ENCODE peak calls at places on chromosome 14, in eight cellular contexts. I is CD8-positive, alpha-beta T cell; J is WERI-Rb-1; N is kidney epithelial cell; D is astrocyte of the spinal cord; B is fibroblast of lung; U is right lobe of liver; K is upper lobe of right lung. Z is an unnamed sample.

GRCh38 chr14:31025335-31026075 is at the start of gene AP4S1:
- DNase-seq in K (peak), U (peak), B (peak), J (peak), I (peak), N (no peak), D (peak), Z (no peak)

GRCh38 chr14:90661881-90662280 is 154.3 kb downstream of the TTC7B start:
- DNase-seq in J (no peak), U (no peak), I (no peak), N (no peak), K (peak), D (no peak), B (no peak), Z (no peak)

GRCh38 chr14:22002860-22003284 is 329.3 kb upstream of the OR4E1 start:
- DNase-seq in U (no peak), I (peak), J (no peak), D (no peak), N (no peak), B (no peak), K (no peak), Z (no peak)

GRCh38 chr14:99320105-99320572 is 48.1 kb upstream of the BCL11B start:
- DNase-seq in U (no peak), K (peak), J (peak), I (peak), B (peak), D (peak), N (peak), Z (no peak)

GRCh38 chr14:71287567-71287966 is 380.3 kb downstream of the PCNX1 start:
- DNase-seq in D (no peak), J (no peak), U (no peak), B (no peak), K (no peak), I (no peak), N (no peak), Z (no peak)

GRCh38 chr14:54845616-54846015 is 57.0 kb downstream of the GCH1 start:
- DNase-seq in K (no peak), B (peak), J (no peak), D (no peak), N (no peak), U (no peak), I (no peak), Z (no peak)

GRCh38 chr14:42222924-42223471 is 616.3 kb downstream of the LRFN5 start:
- DNase-seq in B (peak), I (no peak), K (no peak), N (peak), J (no peak), U (no peak), D (peak), Z (peak)

GRCh38 chr14:87186745-87187144 is 806.2 kb downstream of the GALC start:
- DNase-seq in N (no peak), U (no peak), J (no peak), B (no peak), D (no peak), K (no peak), I (no peak), Z (no peak)

GRCh38 chr14:25896777-25897176 is 701.1 kb downstream of the NOVA1 start:
- DNase-seq in D (no peak), B (no peak), I (no peak), K (no peak), U (no peak), J (no peak), N (no peak), Z (no peak)

GRCh38 chr14:90675399-90675798 is 140.8 kb downstream of the TTC7B start:
- DNase-seq in D (peak), N (no peak), K (no peak), B (peak), J (no peak), U (no peak), I (no peak), Z (peak)

GRCh38 chr14:81400202-81400678 is at the start of gene STON2:
- DNase-seq in K (no peak), D (peak), B (peak), J (no peak), N (peak), I (no peak), U (no peak), Z (no peak)

GRCh38 chr14:53509227-53509822 is 356.2 kb upstream of the DDHD1 start:
- DNase-seq in I (no peak), N (no peak), B (peak), U (no peak), D (peak), K (no peak), J (no peak), Z (no peak)

GRCh38 chr14:73462078-73462715 is 3.9 kb upstream of the NUMB start:
- DNase-seq in J (peak), U (peak), I (no peak), N (no peak), K (peak), B (peak), D (peak), Z (no peak)

GRCh38 chr14:45251912-45252311 is 1.1 kb downstream of the MIS18BP1 start:
- DNase-seq in D (peak), N (no peak), B (peak), I (no peak), U (no peak), J (no peak), K (no peak), Z (no peak)

GRCh38 chr14:106843951-106844483 is 1317.6 kb downstream of the TMEM121 start:
- DNase-seq in J (peak), B (no peak), I (peak), D (no peak), U (no peak), N (no peak), K (peak), Z (no peak)

GRCh38 chr14:61695695-61696527 is 598 bp downstream of the HIF1A start:
- DNase-seq in B (peak), D (peak), N (no peak), I (peak), U (peak), J (peak), K (peak), Z (no peak)

GRCh38 chr14:57293851-57294837 is 25.4 kb downstream of the AP5M1 start:
- DNase-seq in I (no peak), B (peak), N (no peak), U (no peak), J (peak), K (no peak), D (peak), Z (no peak)

GRCh38 chr14:51424569-51425251 is 184.7 kb downstream of the TMX1 start:
- DNase-seq in J (no peak), D (peak), N (no peak), B (peak), K (no peak), I (no peak), U (no peak), Z (no peak)

GRCh38 chr14:32075636-32076277 is 1.3 kb upstream of the ARHGAP5 start:
- DNase-seq in J (no peak), N (no peak), U (peak), B (peak), D (no peak), K (no peak), I (no peak), Z (no peak)

GRCh38 chr14:29926701-29927595 is 699 bp downstream of the PRKD1 start:
- DNase-seq in I (no peak), J (peak), U (peak), D (peak), N (no peak), K (peak), B (peak), Z (no peak)

GRCh38 chr14:89349196-89350008 is 67.6 kb downstream of the FOXN3 start:
- DNase-seq in K (no peak), J (peak), B (peak), D (peak), N (no peak), U (peak), I (no peak), Z (no peak)

GRCh38 chr14:76710093-76711010 is 50.9 kb upstream of the VASH1 start:
- DNase-seq in B (peak), J (no peak), K (no peak), N (no peak), D (peak), U (no peak), I (no peak), Z (no peak)

GRCh38 chr14:59281613-59282012 is 93.1 kb downstream of the DAAM1 start:
- DNase-seq in K (no peak), J (no peak), D (peak), I (no peak), N (no peak), U (no peak), B (peak), Z (no peak)

GRCh38 chr14:69354383-69355154 is 43.5 kb downstream of the ERH start:
- DNase-seq in K (no peak), B (no peak), U (no peak), N (peak), I (no peak), J (no peak), D (no peak), Z (no peak)

GRCh38 chr14:23286020-23286903 is at the start of gene HOMEZ:
- DNase-seq in I (peak), D (peak), K (peak), J (peak), U (peak), B (peak), N (peak), Z (peak)
- TF ChIP-seq CTCF in I (no peak), D (peak), K (peak), J (peak), U (peak), B (no peak), N (no peak), Z (peak)

GRCh38 chr14:105064721-105065143 is 498 bp downstream of the GPR132 start:
- DNase-seq in J (peak), D (peak), I (no peak), U (peak), N (no peak), K (peak), B (no peak), Z (no peak)
- H3K4me3 ChIP-seq in J (no peak), D (no peak), I (peak), U (no peak), N (no peak), K (peak), B (no peak), Z (no peak)

DNA sequence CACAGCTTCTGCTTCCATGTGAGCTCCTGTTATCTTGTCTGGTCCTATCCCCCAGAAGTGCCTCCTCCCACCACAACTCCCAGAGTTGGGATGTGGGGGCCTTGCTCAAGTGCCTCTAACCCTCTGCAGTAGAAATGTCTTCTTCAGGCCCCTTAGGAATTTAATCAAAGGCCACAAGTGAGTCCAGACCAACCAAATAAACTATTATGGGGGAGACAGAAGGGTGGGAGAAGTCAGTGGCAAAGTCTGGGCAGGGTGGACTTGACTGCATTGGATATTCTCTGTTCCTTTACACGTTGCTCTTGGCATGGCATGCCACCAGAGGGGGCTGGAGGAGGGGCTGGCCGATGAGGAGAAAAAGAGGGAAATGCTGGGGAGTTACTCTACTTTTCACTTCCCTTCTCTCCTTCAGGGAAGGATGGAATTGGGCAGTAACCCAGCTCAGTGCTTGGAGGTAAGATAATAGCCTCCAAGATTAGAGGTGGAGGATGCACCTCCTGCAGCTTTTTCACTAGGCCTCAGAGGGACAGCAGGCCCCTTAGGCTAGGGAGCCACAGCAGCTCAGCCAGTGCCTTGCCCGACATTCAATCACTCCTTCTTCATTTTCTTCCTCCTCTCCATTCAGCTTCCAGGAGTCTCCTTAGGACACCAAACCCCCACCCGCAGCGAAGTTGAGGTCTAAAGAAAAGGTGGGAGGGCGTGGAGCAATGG is 1.2 kb upstream of the AP1G2 start:
- DNase-seq in K (peak), I (no peak), D (no peak), N (no peak), U (no peak), B (no peak), J (peak), Z (no peak)
- TF ChIP-seq CTCF in K (peak), I (no peak), D (peak), N (peak), U (no peak), B (no peak), J (peak), Z (peak)

GRCh38 chr14:93787465-93788306 is 599 bp downstream of the PRIMA1 start:
- DNase-seq in J (no peak), I (no peak), D (no peak), B (no peak), U (no peak), K (no peak), N (no peak), Z (no peak)
- H3K4me3 ChIP-seq in J (peak), I (no peak), D (no peak), B (no peak), U (no peak), K (peak), N (no peak), Z (no peak)

GRCh38 chr14:95098984-95099599 is 58.2 kb downstream of the DICER1 start:
- DNase-seq in D (peak), N (no peak), I (peak), J (peak), B (peak), U (no peak), K (no peak), Z (peak)
- TF ChIP-seq CTCF in D (peak), N (peak), I (peak), J (peak), B (peak), U (peak), K (peak), Z (peak)

GRCh38 chr14:24246765-24247212 is 4.4 kb upstream of the TINF2 start:
- DNase-seq in U (no peak), N (no peak), D (no peak), B (no peak), J (no peak), K (peak), I (no peak), Z (no peak)
- H3K4me3 ChIP-seq in U (no peak), N (no peak), D (no peak), B (no peak), J (no peak), K (no peak), I (no peak), Z (no peak)

DNA sequence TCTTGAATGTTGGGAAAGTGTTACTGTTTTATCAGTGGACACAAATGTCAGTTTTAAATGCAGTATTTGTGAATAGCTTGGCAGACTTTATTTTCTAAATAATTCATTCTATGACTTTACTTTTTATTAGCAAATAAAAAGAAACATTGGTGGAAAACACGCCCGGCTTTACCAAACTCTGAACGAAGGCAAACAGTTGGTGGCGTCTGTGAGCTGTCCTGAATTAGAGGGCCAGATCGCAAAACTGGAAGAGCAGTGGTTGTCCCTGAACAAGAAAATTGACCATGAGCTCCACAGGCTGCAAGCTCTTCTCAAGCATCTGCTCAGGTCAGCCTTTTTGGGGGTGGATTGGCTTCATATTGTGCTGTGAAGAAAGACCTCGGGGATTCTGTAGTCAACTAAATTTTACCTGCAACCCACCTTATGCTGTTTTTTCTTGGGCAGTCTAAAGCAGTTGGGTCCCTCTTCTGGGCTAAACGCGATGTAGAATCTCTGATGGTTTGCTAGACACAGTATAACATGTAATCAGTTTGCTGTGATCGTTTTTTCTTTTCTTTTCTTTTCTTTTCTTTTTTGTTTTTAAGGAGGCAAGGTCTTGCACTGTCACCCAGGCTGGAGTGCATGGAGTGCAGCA is 156.4 kb downstream of the ESR2 start:
- DNase-seq in J (no peak), N (no peak), B (peak), I (no peak), U (no peak), D (no peak), K (no peak), Z (no peak)
- TF ChIP-seq CTCF in J (no peak), N (peak), B (peak), I (no peak), U (no peak), D (peak), K (no peak), Z (peak)

GRCh38 chr14:101784631-101785030 is 23.1 kb downstream of the PPP2R5C start:
- DNase-seq in K (no peak), D (no peak), N (no peak), U (no peak), B (no peak), J (no peak), I (no peak), Z (no peak)

GRCh38 chr14:101780390-101780789 is 18.9 kb downstream of the PPP2R5C start:
- DNase-seq in K (peak), I (no peak), J (no peak), B (no peak), N (no peak), D (no peak), U (no peak), Z (no peak)

GRCh38 chr14:101783260-101784016 is 21.9 kb downstream of the PPP2R5C start:
- DNase-seq in K (no peak), U (no peak), B (no peak), J (no peak), D (no peak), I (no peak), N (no peak), Z (no peak)

GRCh38 chr14:101780887-101781239 is 19.4 kb downstream of the PPP2R5C start:
- DNase-seq in D (no peak), I (no peak), N (no peak), J (no peak), K (peak), B (no peak), U (no peak), Z (no peak)

DNA sequence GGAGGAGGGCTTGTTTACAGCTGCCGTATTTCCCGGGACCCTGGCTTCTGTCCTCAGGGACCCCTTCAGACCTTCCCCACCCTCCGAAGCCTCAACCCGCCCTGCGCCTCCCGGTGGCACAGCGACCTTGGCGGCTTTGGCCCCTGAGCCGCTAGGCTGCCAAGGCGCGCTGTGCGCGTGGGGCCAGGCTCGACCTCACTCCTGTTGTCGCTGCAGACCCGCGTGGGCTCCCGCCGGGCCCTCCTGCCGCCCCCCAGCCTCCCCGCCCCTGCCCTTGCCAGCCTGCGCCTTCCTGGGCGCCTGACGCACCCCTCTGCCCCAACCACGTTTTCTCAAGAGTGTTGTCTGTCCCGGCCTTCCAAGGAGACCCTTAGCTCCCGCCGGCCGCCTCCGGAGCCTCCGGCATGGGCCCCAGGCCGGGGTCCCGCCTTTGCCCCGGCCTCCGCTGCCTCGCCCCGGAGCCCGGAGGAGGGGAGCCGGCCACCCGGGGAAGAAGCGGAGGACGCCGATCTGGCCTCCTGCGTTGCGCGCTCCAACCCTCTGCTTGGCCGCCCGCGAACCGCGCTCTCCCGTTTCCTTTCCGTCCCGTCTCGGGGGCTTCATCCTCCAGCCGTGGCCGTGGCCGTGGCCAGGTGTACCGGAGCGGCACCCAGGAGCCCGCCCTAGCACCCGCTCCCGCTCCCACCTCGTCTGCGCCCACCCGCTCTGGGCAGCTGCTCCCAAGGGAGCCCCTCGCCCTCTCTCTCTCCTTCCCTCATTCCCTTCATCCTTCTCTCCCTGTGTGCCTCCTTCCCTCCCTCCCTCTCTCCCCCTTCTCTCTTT is 19.9 kb downstream of the PPP2R5C start:
- DNase-seq in K (peak), U (no peak), J (no peak), I (no peak), N (no peak), D (no peak), B (no peak), Z (no peak)
- H3K4me3 ChIP-seq in K (peak), U (peak), J (peak), I (peak), N (peak), D (peak), B (no peak), Z (peak)

GRCh38 chr14:75591331-75591946 is 13.0 kb downstream of the FLVCR2 start:
- DNase-seq in U (no peak), K (no peak), I (no peak), D (no peak), N (no peak), J (no peak), B (no peak), Z (no peak)
- TF ChIP-seq CTCF in U (no peak), K (no peak), I (no peak), D (no peak), N (no peak), J (peak), B (no peak), Z (no peak)

Z was measured in AG04449.